ENCODE peak calls at places on chromosome 17, in six cellular contexts. G is stomach, A is upper lobe of left lung, B is tibial nerve, H is SK-N-SH, K is esophagus muscularis mucosa. S is an unnamed sample.

GRCh38 chr17:13792314-13792713 is 190.6 kb upstream of the HS3ST3A1 start:
- DNase-seq in A (no peak), B (no peak), G (no peak), K (peak), H (no peak), S (no peak)

GRCh38 chr17:81241648-81242420 is 2.7 kb downstream of the NDUFAF8 start:
- DNase-seq in K (no peak), H (peak), B (no peak), A (peak), G (peak), S (no peak)

GRCh38 chr17:12789075-12789975 is at the start of gene ARHGAP44:
- DNase-seq in G (peak), H (peak), A (peak), B (peak), K (no peak), S (peak)

GRCh38 chr17:40953876-40954275 is 12.9 kb downstream of the KRT39 start:
- DNase-seq in G (no peak), A (no peak), B (no peak), K (no peak), H (no peak), S (no peak)

GRCh38 chr17:69870091-69870530 is 204.9 kb upstream of the KCNJ16 start:
- DNase-seq in H (no peak), K (no peak), B (no peak), G (no peak), A (no peak), S (no peak)

GRCh38 chr17:70622382-70623260 is 453.3 kb downstream of the KCNJ2 start:
- DNase-seq in B (no peak), K (no peak), H (peak), G (peak), A (peak), S (no peak)

GRCh38 chr17:29251969-29252866 is 5.6 kb downstream of the CRYBA1 start:
- DNase-seq in G (no peak), B (no peak), K (peak), A (no peak), H (peak), S (no peak)

GRCh38 chr17:39485555-39485954 is 24.3 kb downstream of the CDK12 start:
- DNase-seq in G (no peak), H (no peak), K (no peak), B (no peak), A (peak), S (no peak)

GRCh38 chr17:78991017-78991783 is 11.5 kb upstream of the LGALS3BP start:
- DNase-seq in A (peak), K (no peak), G (peak), B (peak), H (peak), S (peak)

GRCh38 chr17:39671651-39672521 is 3.6 kb downstream of the PNMT start:
- DNase-seq in G (peak), B (no peak), H (peak), A (no peak), K (no peak), S (no peak)

GRCh38 chr17:7894226-7894625 is 5.6 kb downstream of the CHD3 start:
- DNase-seq in A (no peak), K (no peak), H (no peak), G (no peak), B (no peak), S (no peak)

GRCh38 chr17:5210853-5211252 is 19.2 kb upstream of the ZNF594 start:
- DNase-seq in B (no peak), K (no peak), H (no peak), G (no peak), A (no peak), S (no peak)

GRCh38 chr17:36867716-36868115 is 69.6 kb upstream of the LHX1 start:
- DNase-seq in H (no peak), A (no peak), K (no peak), B (no peak), G (no peak), S (no peak)

GRCh38 chr17:36869441-36869840 is 67.8 kb upstream of the LHX1 start:
- DNase-seq in B (no peak), A (no peak), G (no peak), K (no peak), H (no peak), S (no peak)

GRCh38 chr17:36869856-36870617 is 67.2 kb upstream of the LHX1 start:
- DNase-seq in A (no peak), K (no peak), H (no peak), B (no peak), G (no peak), S (no peak)

GRCh38 chr17:36864827-36865320 is 72.4 kb upstream of the LHX1 start:
- DNase-seq in G (no peak), K (no peak), H (no peak), A (no peak), B (no peak), S (no peak)

DNA sequence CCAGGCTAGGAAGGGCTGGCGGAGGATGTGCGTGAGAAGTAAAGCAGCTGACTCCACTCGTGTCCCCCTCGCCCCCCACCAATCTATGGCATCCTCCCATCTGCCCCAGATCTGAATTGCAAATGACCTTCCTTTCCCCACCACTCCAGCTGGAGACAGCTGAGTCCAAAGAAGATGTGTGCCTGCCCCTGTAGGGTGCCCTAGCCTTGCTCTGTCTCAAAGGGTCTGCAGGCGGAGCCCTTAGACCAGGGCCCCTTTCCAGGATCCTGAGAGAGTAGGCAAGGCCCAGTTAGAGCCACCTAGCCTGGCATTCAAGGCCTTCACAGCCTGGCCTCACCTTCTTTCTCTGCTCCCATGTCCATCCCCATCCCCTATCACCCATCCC is 66.7 kb upstream of the LHX1 start:
- DNase-seq in B (no peak), A (no peak), G (no peak), H (no peak), K (no peak), S (no peak)
- TF ChIP-seq CTCF in B (no peak), A (no peak), G (no peak), H (no peak), K (no peak), S (no peak)

DNA sequence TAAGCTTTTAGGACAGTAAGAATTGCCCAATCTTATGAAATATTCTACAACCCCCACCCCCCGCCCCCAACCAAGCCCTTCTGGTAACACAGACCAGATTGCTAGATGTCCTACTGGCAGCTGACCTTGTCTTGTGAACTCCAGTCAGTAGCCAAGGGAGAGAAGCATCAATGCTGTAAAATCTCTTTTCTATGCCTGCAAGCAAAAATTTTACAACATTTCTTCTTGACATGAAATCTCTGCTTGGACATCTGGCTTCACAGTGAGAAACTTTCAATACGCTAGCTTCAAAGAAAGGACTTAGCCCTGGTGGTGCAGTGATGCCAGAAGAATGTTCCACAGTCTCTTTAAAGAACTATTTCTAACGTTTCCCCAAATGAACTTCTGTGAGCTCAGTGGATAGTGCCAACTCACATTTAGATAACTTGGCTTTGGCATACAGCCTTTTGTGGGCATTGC is 169.3 kb upstream of the AXIN2 start:
- DNase-seq in K (no peak), G (no peak), B (no peak), H (no peak), A (no peak), S (no peak)
- TF ChIP-seq EP300 in K (no peak), G (no peak), B (no peak), H (no peak), A (no peak), S (no peak)

GRCh38 chr17:1894753-1895339 is 65.0 kb downstream of the RPA1 start:
- DNase-seq in G (no peak), B (no peak), K (no peak), H (no peak), A (peak), S (peak)
- H3K4me3 ChIP-seq in G (no peak), B (no peak), K (no peak), H (no peak), A (no peak), S (no peak)

DNA sequence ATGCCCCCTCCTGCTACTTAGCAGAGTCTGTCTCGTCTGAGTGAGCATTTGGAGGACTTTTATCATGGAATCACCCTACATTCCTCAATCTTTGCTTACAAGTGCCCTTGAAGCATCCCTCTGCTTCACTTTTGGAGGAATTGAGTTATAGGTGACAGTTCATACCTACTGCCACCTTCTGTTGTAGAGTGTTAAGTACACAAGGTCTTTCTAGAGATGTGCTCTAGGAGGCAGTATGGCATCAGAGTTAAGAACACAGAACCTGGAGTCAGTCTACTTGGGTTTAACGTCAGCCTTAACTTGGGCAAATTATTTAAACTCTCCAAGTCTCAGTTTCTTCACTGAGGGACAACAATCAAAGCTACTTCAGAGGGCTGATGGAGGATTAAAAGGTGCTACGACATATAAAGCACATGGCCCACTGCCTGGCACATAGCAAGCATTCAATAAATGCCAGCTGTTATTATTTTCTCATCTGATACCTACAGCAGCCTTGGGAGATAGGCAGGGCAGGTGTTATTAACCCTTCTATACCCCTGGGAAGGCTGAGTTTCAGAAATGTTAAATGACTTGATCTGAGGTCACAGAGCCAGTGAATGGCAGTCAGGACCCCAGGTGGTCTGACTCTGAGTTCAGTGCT is 62.2 kb downstream of the UTP18 start:
- DNase-seq in H (peak), G (no peak), B (no peak), K (no peak), A (no peak), S (no peak)
- TF ChIP-seq CTCF in H (peak), G (no peak), B (no peak), K (peak), A (no peak), S (no peak)

GRCh38 chr17:27997044-27997401 is 45.5 kb upstream of the NLK start:
- DNase-seq in K (no peak), A (no peak), B (no peak), G (no peak), H (no peak), S (no peak)

GRCh38 chr17:27997522-27997921 is 45.0 kb upstream of the NLK start:
- DNase-seq in G (no peak), K (no peak), A (no peak), H (no peak), B (no peak), S (no peak)

GRCh38 chr17:27996157-27997043 is 46.1 kb upstream of the NLK start:
- DNase-seq in B (no peak), H (no peak), K (no peak), G (no peak), A (no peak), S (no peak)

GRCh38 chr17:28004344-28004743 is 38.1 kb upstream of the NLK start:
- DNase-seq in G (no peak), H (no peak), B (no peak), K (no peak), A (no peak), S (no peak)

DNA sequence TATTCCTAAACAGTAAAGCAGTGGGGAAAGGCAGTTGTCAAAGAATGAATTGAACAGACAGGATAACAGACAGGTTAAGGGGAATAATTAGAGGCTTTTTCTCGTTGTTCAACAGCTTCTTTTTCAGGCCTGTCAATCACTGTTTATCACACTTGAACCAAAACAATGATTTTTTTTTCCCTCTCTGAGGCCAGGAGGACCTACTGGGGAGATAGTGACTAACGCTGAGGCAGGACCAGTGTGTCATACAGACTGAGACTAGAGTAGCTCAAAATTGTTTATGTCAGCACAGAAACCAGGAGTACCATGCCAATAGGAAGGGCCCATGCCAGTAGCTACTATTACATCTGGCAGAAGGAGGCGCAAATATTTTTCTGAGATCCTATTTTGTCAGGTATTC is 41.3 kb upstream of the NLK start:
- DNase-seq in K (no peak), B (no peak), H (no peak), G (no peak), A (no peak), S (no peak)
- TF ChIP-seq EP300 in K (no peak), B (no peak), H (no peak), G (no peak), A (no peak), S (no peak)

S was measured in ovary.